ENCODE peak calls at places on chromosome 5, in six cellular contexts. B is ovary, O is left lung, P is H1, Y is coronary artery, W is uterus. Q is an unnamed sample.

GRCh38 chr5:99156688-99157087 is 227.9 kb upstream of the CHD1 start:
- DNase-seq in B (no peak), O (no peak), P (no peak), Y (no peak), W (no peak), Q (no peak)

GRCh38 chr5:116872986-116873385 is 298.4 kb upstream of the SEMA6A start:
- DNase-seq in B (no peak), O (no peak), P (no peak), Y (no peak), W (no peak), Q (no peak)

GRCh38 chr5:77990020-77990419 is 213.9 kb upstream of the TBCA start:
- DNase-seq in B (no peak), O (no peak), P (no peak), Y (no peak), W (no peak), Q (no peak)

GRCh38 chr5:57232293-57233033 is 58.6 kb downstream of the GPBP1 start:
- DNase-seq in B (no peak), O (no peak), P (no peak), Y (no peak), W (no peak), Q (no peak)

GRCh38 chr5:172444110-172444510 is 10.2 kb downstream of the SH3PXD2B start:
- DNase-seq in B (peak), O (peak), P (no peak), Y (no peak), W (peak), Q (no peak)

GRCh38 chr5:2167671-2168070 is 284.9 kb upstream of the IRX4 start:
- DNase-seq in B (no peak), O (no peak), P (no peak), Y (no peak), W (no peak), Q (no peak)

GRCh38 chr5:179834120-179834519 is 13.4 kb downstream of the SQSTM1 start:
- DNase-seq in B (no peak), O (no peak), P (no peak), Y (no peak), W (no peak), Q (peak)

GRCh38 chr5:120035181-120035580 is 405.8 kb downstream of the FAM170A start:
- DNase-seq in B (no peak), O (no peak), P (no peak), Y (no peak), W (no peak), Q (no peak)

GRCh38 chr5:115589043-115589442 is 13.2 kb downstream of the TICAM2 start:
- DNase-seq in B (no peak), O (no peak), P (no peak), Y (no peak), W (no peak), Q (no peak)

GRCh38 chr5:132704875-132705274 is 31.1 kb downstream of the IL4 start:
- DNase-seq in B (no peak), O (no peak), P (no peak), Y (no peak), W (no peak), Q (no peak)

GRCh38 chr5:14316471-14316870 is 173.3 kb downstream of the TRIO start:
- DNase-seq in B (peak), O (no peak), P (no peak), Y (no peak), W (no peak), Q (no peak)

GRCh38 chr5:40680741-40681350 is 1.1 kb downstream of the PTGER4 start:
- DNase-seq in B (no peak), O (no peak), P (peak), Y (no peak), W (peak), Q (no peak)

GRCh38 chr5:61330879-61331406 is 1.1 kb upstream of the ZSWIM6 start:
- DNase-seq in B (peak), O (peak), P (peak), Y (peak), W (peak), Q (peak)

GRCh38 chr5:165928971-165929370 is 2362.5 kb upstream of the WWC1 start:
- DNase-seq in B (no peak), O (no peak), P (no peak), Y (no peak), W (no peak), Q (no peak)

GRCh38 chr5:61307611-61308010 is 24.4 kb upstream of the ZSWIM6 start:
- DNase-seq in B (no peak), O (no peak), P (no peak), Y (no peak), W (no peak), Q (no peak)

GRCh38 chr5:125446986-125447385 is 700.5 kb upstream of the ZNF608 start:
- DNase-seq in B (no peak), O (no peak), P (no peak), Y (no peak), W (no peak), Q (no peak)

GRCh38 chr5:73793911-73794310 is 167.9 kb downstream of the ARHGEF28 start:
- DNase-seq in B (no peak), O (no peak), P (no peak), Y (no peak), W (no peak), Q (no peak)

GRCh38 chr5:132474131-132474723 is 16.3 kb downstream of the IRF1 start:
- DNase-seq in B (no peak), O (peak), P (no peak), Y (no peak), W (no peak), Q (no peak)

GRCh38 chr5:72018158-72018803 is 89.0 kb upstream of the MAP1B start:
- DNase-seq in B (peak), O (no peak), P (peak), Y (no peak), W (no peak), Q (no peak)

GRCh38 chr5:38382898-38383297 is 124.5 kb downstream of the EGFLAM start:
- DNase-seq in B (peak), O (peak), P (peak), Y (no peak), W (peak), Q (peak)

GRCh38 chr5:145921211-145921610 is 15.2 kb upstream of the SH3RF2 start:
- DNase-seq in B (no peak), O (no peak), P (no peak), Y (no peak), W (no peak), Q (no peak)

GRCh38 chr5:176792584-176793342 is 17.6 kb upstream of the UNC5A start:
- DNase-seq in B (no peak), O (no peak), P (no peak), Y (no peak), W (no peak), Q (no peak)

GRCh38 chr5:137498301-137498735 is 808 bp downstream of the SPOCK1 start:
- DNase-seq in B (no peak), O (no peak), P (peak), Y (no peak), W (no peak), Q (no peak)

GRCh38 chr5:58683567-58683966 is 100.7 kb downstream of the RAB3C start:
- DNase-seq in B (no peak), O (no peak), P (no peak), Y (no peak), W (no peak), Q (no peak)

GRCh38 chr5:160023883-160024635 is 15.1 kb downstream of the TTC1 start:
- DNase-seq in B (no peak), O (no peak), P (no peak), Y (no peak), W (no peak), Q (no peak)

GRCh38 chr5:109078448-109078847 is 330.8 kb downstream of the FER start:
- DNase-seq in B (no peak), O (no peak), P (no peak), Y (no peak), W (no peak), Q (no peak)
- H3K27ac ChIP-seq in B (no peak), O (no peak), P (no peak), Y (no peak), W (no peak), Q (no peak)

GRCh38 chr5:140801494-140801841 is 611 bp downstream of the PCDHA3 start:
- DNase-seq in B (no peak), O (no peak), P (no peak), Y (no peak), W (no peak), Q (no peak)

GRCh38 chr5:140802781-140803271 is 2.0 kb downstream of the PCDHA3 start:
- DNase-seq in B (no peak), O (no peak), P (no peak), Y (no peak), W (no peak), Q (no peak)

GRCh38 chr5:140808889-140809291 is 2.0 kb downstream of the PCDHA4 start:
- DNase-seq in B (no peak), O (no peak), P (no peak), Y (no peak), W (no peak), Q (no peak)

DNA sequence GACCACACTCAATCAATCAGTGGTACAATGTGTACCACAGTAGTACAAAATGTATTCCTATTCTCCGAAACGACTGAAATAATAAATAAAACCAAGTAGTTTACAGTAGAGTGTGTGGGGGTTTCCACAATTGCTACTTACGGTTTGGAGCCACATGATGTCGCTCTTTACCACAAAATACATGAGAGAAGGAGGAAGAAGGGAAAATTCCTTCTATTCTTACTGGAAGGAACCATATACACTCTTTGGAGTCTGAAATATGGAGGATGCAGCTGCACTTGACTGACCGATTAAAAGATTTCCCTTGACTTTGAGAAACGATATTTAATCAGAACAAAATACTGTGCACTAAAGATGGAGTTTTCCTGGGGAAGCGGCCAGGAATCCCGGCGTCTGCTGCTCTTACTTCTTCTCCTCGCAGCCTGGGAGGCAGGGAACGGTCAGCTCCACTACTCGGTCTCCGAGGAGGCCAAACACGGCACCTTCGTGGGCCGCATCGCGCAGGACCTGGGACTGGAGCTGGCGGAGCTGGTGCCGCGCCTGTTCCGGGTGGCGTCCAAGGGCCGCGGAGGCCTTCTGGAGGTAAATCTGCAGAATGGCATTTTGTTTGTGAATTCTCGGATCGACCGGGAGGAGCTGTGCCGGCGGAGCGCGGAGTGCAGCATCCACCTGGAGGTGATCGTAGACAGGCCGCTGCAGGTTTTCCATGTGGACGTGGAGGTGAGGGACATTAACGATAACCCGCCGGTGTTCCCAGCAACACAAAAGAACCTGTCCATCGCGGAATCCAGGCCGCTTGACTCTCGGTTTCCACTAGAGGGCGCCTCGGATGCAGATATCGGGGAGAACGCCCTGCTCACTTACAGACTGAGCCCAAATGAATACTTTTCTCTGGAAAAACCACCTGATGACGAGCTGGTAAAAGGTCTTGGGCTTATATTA is at the start of gene PCDHA4:
- DNase-seq in B (peak), O (no peak), P (peak), Y (no peak), W (peak), Q (peak)
- TF ChIP-seq CTCF in B (no peak), O (peak), P (peak), Y (no peak), W (peak), Q (peak)

GRCh38 chr5:134837530-134838181 is 8.1 kb upstream of the C5orf24 start:
- DNase-seq in B (no peak), O (no peak), P (no peak), Y (no peak), W (no peak), Q (no peak)
- H3K4me3 ChIP-seq in B (no peak), O (no peak), P (no peak), Y (no peak), W (no peak), Q (no peak)

GRCh38 chr5:95861221-95861857 is 38.8 kb upstream of the GLRX start:
- DNase-seq in B (peak), O (peak), P (no peak), Y (peak), W (peak), Q (peak)
- H3K27ac ChIP-seq in B (no peak), O (peak), P (no peak), Y (peak), W (peak), Q (peak)

DNA sequence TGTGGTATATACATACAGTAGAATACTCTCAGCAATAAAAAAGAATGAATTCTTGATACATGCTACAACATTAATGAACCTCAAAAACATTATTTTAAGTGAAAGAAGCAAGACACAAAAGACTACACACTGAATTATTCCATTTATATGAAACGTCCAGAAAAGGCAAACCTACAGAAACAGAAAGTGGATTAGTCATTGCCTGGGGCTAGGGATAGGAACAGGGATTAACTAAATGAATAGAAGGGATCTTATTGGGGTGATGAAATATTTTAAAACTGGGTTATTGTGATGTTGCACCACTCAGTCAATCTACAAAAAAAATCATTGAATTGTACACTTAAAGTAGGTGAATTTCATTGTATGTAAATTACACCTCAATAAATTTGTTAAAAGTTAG is 326.7 kb downstream of the PIK3R1 start:
- DNase-seq in B (no peak), O (no peak), P (no peak), Y (no peak), W (no peak), Q (no peak)
- TF ChIP-seq CTCF in B (no peak), O (no peak), P (no peak), Y (no peak), W (no peak), Q (no peak)

GRCh38 chr5:33807771-33808170 is 84.0 kb downstream of the ADAMTS12 start:
- DNase-seq in B (no peak), O (no peak), P (no peak), Y (no peak), W (no peak), Q (no peak)

GRCh38 chr5:33808699-33809098 is 83.1 kb downstream of the ADAMTS12 start:
- DNase-seq in B (no peak), O (no peak), P (no peak), Y (no peak), W (no peak), Q (no peak)

GRCh38 chr5:33806736-33807442 is 84.9 kb downstream of the ADAMTS12 start:
- DNase-seq in B (no peak), O (no peak), P (no peak), Y (no peak), W (no peak), Q (no peak)

GRCh38 chr5:33810491-33811120 is 81.2 kb downstream of the ADAMTS12 start:
- DNase-seq in B (peak), O (no peak), P (no peak), Y (no peak), W (peak), Q (no peak)
- H3K4me3 ChIP-seq in B (no peak), O (no peak), P (no peak), Y (no peak), W (no peak), Q (no peak)

GRCh38 chr5:1133510-1134255 is 21.8 kb upstream of the SLC12A7 start:
- DNase-seq in B (no peak), O (no peak), P (no peak), Y (no peak), W (no peak), Q (no peak)

GRCh38 chr5:1133108-1133507 is 21.2 kb upstream of the SLC12A7 start:
- DNase-seq in B (no peak), O (no peak), P (no peak), Y (no peak), W (no peak), Q (no peak)

GRCh38 chr5:1135696-1136525 is 24.0 kb upstream of the SLC12A7 start:
- DNase-seq in B (no peak), O (no peak), P (no peak), Y (no peak), W (no peak), Q (no peak)

GRCh38 chr5:1132570-1132969 is 20.7 kb upstream of the SLC12A7 start:
- DNase-seq in B (no peak), O (no peak), P (no peak), Y (no peak), W (no peak), Q (no peak)

DNA sequence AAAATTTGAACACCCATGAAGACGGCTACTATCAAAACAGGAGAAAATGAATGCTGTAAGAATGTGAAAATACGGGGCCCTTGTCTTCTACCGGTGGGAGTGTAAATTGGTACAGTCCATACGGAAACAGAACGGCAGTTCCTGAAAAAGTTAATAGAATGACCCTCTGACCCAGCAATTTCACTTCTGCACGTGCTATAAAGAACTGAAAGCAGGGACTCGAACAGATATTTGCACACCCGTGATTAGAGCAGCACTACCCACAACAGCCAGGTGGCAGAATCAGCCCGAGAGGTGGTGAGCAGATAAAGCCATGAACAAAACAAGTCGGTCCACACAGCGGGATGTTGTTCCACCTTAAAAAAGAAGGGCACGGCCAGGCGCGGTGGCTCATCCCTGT is 22.6 kb upstream of the SLC12A7 start:
- DNase-seq in B (no peak), O (no peak), P (no peak), Y (no peak), W (no peak), Q (no peak)
- H3K27ac ChIP-seq in B (no peak), O (no peak), P (no peak), Y (no peak), W (no peak), Q (no peak)

Q was measured in dorsolateral prefrontal cortex.